ENCODE peak calls at places on chromosomes 11 and 22, in seven cellular contexts. M is IMR-90; H is LoVo; G is erythroblast; K is stimulated activated CD8-positive, alpha-beta memory T cell treated with anti-CD3 and anti-CD28 coated beads, Interleukin-7, amount 100 ng/mL, for 1 hour; D is GM13977; S is effector CD4-positive, alpha-beta T cell. A is an unnamed sample.

GRCh38 chr11:67406420-67406968 is 2.6 kb downstream of the TBC1D10C start:
- DNase-seq in M (no peak), H (no peak), G (no peak), K (no peak), D (no peak), S (no peak), A (no peak)

GRCh38 chr11:62545437-62546243 is 966 bp downstream of the AHNAK start:
- DNase-seq in M (peak), H (peak), G (peak), K (no peak), D (no peak), S (peak), A (peak)

GRCh38 chr22:24810043-24810749 is 4.2 kb downstream of the SGSM1 start:
- DNase-seq in M (no peak), H (no peak), G (no peak), K (no peak), D (no peak), S (no peak), A (no peak)

GRCh38 chr11:74935285-74935684 is 13.6 kb downstream of the XRRA1 start:
- DNase-seq in M (no peak), H (no peak), G (no peak), K (no peak), D (no peak), S (no peak), A (no peak)

GRCh38 chr11:75815345-75815983 is 454 bp downstream of the UVRAG start:
- DNase-seq in M (peak), H (no peak), G (peak), K (peak), D (no peak), S (peak), A (peak)

GRCh38 chr22:19412934-19413333 is 18.6 kb downstream of the HIRA start:
- DNase-seq in M (no peak), H (no peak), G (no peak), K (no peak), D (no peak), S (no peak), A (no peak)

GRCh38 chr11:129905402-129905801 is 10.0 kb upstream of the NFRKB start:
- DNase-seq in M (no peak), H (no peak), G (no peak), K (no peak), D (no peak), S (no peak), A (no peak)

GRCh38 chr22:21902296-21903087 is 35.0 kb upstream of the MAPK1 start:
- DNase-seq in M (no peak), H (no peak), G (no peak), K (no peak), D (peak), S (no peak), A (no peak)

GRCh38 chr11:77406396-77406795 is 67.5 kb downstream of the PAK1 start:
- DNase-seq in M (no peak), H (no peak), G (no peak), K (no peak), D (no peak), S (no peak), A (no peak)

GRCh38 chr11:69382131-69383128 is 88.5 kb downstream of the MYEOV start:
- DNase-seq in M (no peak), H (peak), G (peak), K (no peak), D (no peak), S (no peak), A (no peak)

GRCh38 chr11:44101098-44101497 is 5.6 kb downstream of the EXT2 start:
- DNase-seq in M (no peak), H (no peak), G (no peak), K (no peak), D (no peak), S (no peak), A (no peak)

GRCh38 chr11:87397250-87397649 is 359.5 kb downstream of the TMEM135 start:
- DNase-seq in M (no peak), H (no peak), G (no peak), K (no peak), D (no peak), S (no peak), A (no peak)

GRCh38 chr22:24289781-24290181 is 19.1 kb downstream of the SPECC1L start:
- DNase-seq in M (no peak), H (no peak), G (peak), K (no peak), D (no peak), S (no peak), A (peak)

GRCh38 chr22:37331034-37331428 is 48.7 kb downstream of the CYTH4 start:
- DNase-seq in M (peak), H (no peak), G (no peak), K (no peak), D (no peak), S (no peak), A (peak)

GRCh38 chr11:78801161-78801884 is 226.7 kb upstream of the NARS2 start:
- DNase-seq in M (peak), H (no peak), G (no peak), K (no peak), D (no peak), S (no peak), A (peak)

GRCh38 chr22:44671742-44672141 is 30.3 kb upstream of the PRR5 start:
- DNase-seq in M (peak), H (no peak), G (peak), K (no peak), D (no peak), S (no peak), A (peak)

GRCh38 chr11:116580828-116581227 is 192.0 kb downstream of the BUD13 start:
- DNase-seq in M (no peak), H (no peak), G (no peak), K (no peak), D (no peak), S (no peak), A (no peak)

GRCh38 chr22:27801197-27801615 is 350 bp downstream of the MN1 start:
- DNase-seq in M (peak), H (no peak), G (peak), K (no peak), D (peak), S (peak), A (no peak)

GRCh38 chr22:49544286-49544685 is 283.4 kb downstream of the BRD1 start:
- DNase-seq in M (no peak), H (no peak), G (no peak), K (no peak), D (no peak), S (no peak), A (no peak)

GRCh38 chr11:36363361-36364272 is 67.5 kb downstream of the PRR5L start:
- DNase-seq in M (no peak), H (peak), G (no peak), K (no peak), D (no peak), S (no peak), A (peak)

GRCh38 chr11:34926831-34927132 is 10.4 kb downstream of the PDHX start:
- DNase-seq in M (peak), H (no peak), G (no peak), K (no peak), D (no peak), S (no peak), A (peak)

GRCh38 chr11:126588630-126589491 is 233.4 kb downstream of the ST3GAL4 start:
- DNase-seq in M (no peak), H (no peak), G (no peak), K (no peak), D (no peak), S (no peak), A (no peak)

GRCh38 chr11:112806876-112807275 is 154.3 kb upstream of the NCAM1 start:
- DNase-seq in M (no peak), H (no peak), G (no peak), K (no peak), D (no peak), S (no peak), A (no peak)

GRCh38 chr11:46039990-46040389 is 81.3 kb downstream of the PHF21A start:
- DNase-seq in M (peak), H (no peak), G (no peak), K (no peak), D (no peak), S (no peak), A (peak)

GRCh38 chr11:107430525-107430924 is 27.1 kb downstream of the CWF19L2 start:
- DNase-seq in M (no peak), H (no peak), G (no peak), K (no peak), D (no peak), S (no peak), A (no peak)

GRCh38 chr22:49025791-49026475 is 801.7 kb downstream of the BRD1 start:
- DNase-seq in M (no peak), H (no peak), G (no peak), K (no peak), D (no peak), S (no peak), A (no peak)

GRCh38 chr11:82505384-82505783 is 228.3 kb downstream of the FAM181B start:
- DNase-seq in M (no peak), H (no peak), G (no peak), K (no peak), D (no peak), S (no peak), A (no peak)

GRCh38 chr22:43013355-43014061 is 1.4 kb downstream of the PACSIN2 start:
- DNase-seq in M (no peak), H (no peak), G (no peak), K (no peak), D (no peak), S (no peak), A (peak)

GRCh38 chr22:32218470-32218869 is 13.6 kb upstream of the RFPL2 start:
- DNase-seq in M (no peak), H (no peak), G (no peak), K (no peak), D (no peak), S (no peak), A (no peak)

GRCh38 chr11:70880416-70880815 is 372.0 kb downstream of the SHANK2 start:
- DNase-seq in M (no peak), H (no peak), G (no peak), K (no peak), D (no peak), S (no peak), A (no peak)

GRCh38 chr11:12900496-12900895 is 108.6 kb upstream of the RASSF10 start:
- DNase-seq in M (peak), H (peak), G (no peak), K (no peak), D (no peak), S (no peak), A (peak)

GRCh38 chr22:41826001-41826400 is 6.9 kb upstream of the SREBF2 start:
- DNase-seq in M (no peak), H (no peak), G (no peak), K (no peak), D (no peak), S (no peak), A (no peak)

GRCh38 chr11:15190611-15191010 is 75.9 kb downstream of the INSC start:
- DNase-seq in M (no peak), H (no peak), G (no peak), K (no peak), D (no peak), S (no peak), A (no peak)

GRCh38 chr11:1647901-1648721 is 18.5 kb downstream of the KRTAP5-5 start:
- DNase-seq in M (no peak), H (no peak), G (no peak), K (no peak), D (no peak), S (no peak), A (no peak)

GRCh38 chr11:26951849-26952515 is 41.9 kb upstream of the FIBIN start:
- DNase-seq in M (no peak), H (no peak), G (no peak), K (no peak), D (no peak), S (no peak), A (peak)

GRCh38 chr11:128324531-128325141 is 262.7 kb downstream of the ETS1 start:
- DNase-seq in M (no peak), H (no peak), G (no peak), K (peak), D (no peak), S (peak), A (no peak)

GRCh38 chr11:93145381-93145780 is 52.4 kb downstream of the SLC36A4 start:
- DNase-seq in M (no peak), H (no peak), G (no peak), K (no peak), D (no peak), S (no peak), A (no peak)

GRCh38 chr11:45145083-45145420 is 1.4 kb upstream of the PRDM11 start:
- DNase-seq in M (no peak), H (no peak), G (no peak), K (no peak), D (no peak), S (no peak), A (no peak)

GRCh38 chr11:2584812-2585565 is 114.8 kb downstream of the KCNQ1OT1 start:
- DNase-seq in M (no peak), H (no peak), G (no peak), K (no peak), D (no peak), S (no peak), A (no peak)

GRCh38 chr11:12813371-12814225 is 139.4 kb downstream of the TEAD1 start:
- DNase-seq in M (peak), H (peak), G (no peak), K (no peak), D (no peak), S (no peak), A (peak)

A was measured in astrocyte.